ENCODE peak calls at places on chromosomes 1 and 21, in six cellular contexts. One of them, this sample, is unnamed.

GRCh38 chr1:51276286-51276685 is 40.2 kb downstream of the RNF11 start:
- DNase-seq in type B pancreatic cell: no peak
- DNase-seq in fibroblast of mammary gland: no peak
- DNase-seq in lower lobe of right lung: no peak
- DNase-seq in prostate gland: no peak
- DNase-seq in A549: no peak
- DNase-seq in this sample: no peak

GRCh38 chr1:226409392-226409791 is 1.5 kb upstream of the PARP1 start:
- DNase-seq in fibroblast of mammary gland: no peak
- DNase-seq in A549: no peak
- DNase-seq in lower lobe of right lung: no peak
- DNase-seq in type B pancreatic cell: no peak
- DNase-seq in prostate gland: no peak
- DNase-seq in this sample: no peak

GRCh38 chr1:209651148-209651547 is 1.1 kb downstream of the LAMB3 start:
- DNase-seq in fibroblast of mammary gland: peak; percentile 82
- DNase-seq in type B pancreatic cell: no peak
- DNase-seq in A549: peak; percentile 82
- DNase-seq in prostate gland: peak; percentile 68
- DNase-seq in lower lobe of right lung: peak; percentile 84
- DNase-seq in this sample: peak; percentile 26

GRCh38 chr1:39129514-39129913 is 75.0 kb upstream of the MACF1 start:
- DNase-seq in lower lobe of right lung: no peak
- DNase-seq in type B pancreatic cell: no peak
- DNase-seq in fibroblast of mammary gland: peak; percentile 52
- DNase-seq in prostate gland: peak; percentile 15
- DNase-seq in A549: peak; percentile 53
- DNase-seq in this sample: no peak

GRCh38 chr1:204723131-204723787 is 37.7 kb upstream of the LRRN2 start:
- DNase-seq in A549: no peak
- DNase-seq in type B pancreatic cell: peak; percentile 51
- DNase-seq in fibroblast of mammary gland: no peak
- DNase-seq in lower lobe of right lung: no peak
- DNase-seq in prostate gland: no peak
- DNase-seq in this sample: no peak

GRCh38 chr21:19759836-19760235 is 1238.4 kb upstream of the NCAM2 start:
- DNase-seq in fibroblast of mammary gland: no peak
- DNase-seq in A549: no peak
- DNase-seq in prostate gland: no peak
- DNase-seq in type B pancreatic cell: no peak
- DNase-seq in lower lobe of right lung: no peak
- DNase-seq in this sample: no peak

GRCh38 chr1:19000065-19000464 is 43.6 kb upstream of the IFFO2 start:
- DNase-seq in A549: no peak
- DNase-seq in type B pancreatic cell: no peak
- DNase-seq in prostate gland: no peak
- DNase-seq in lower lobe of right lung: no peak
- DNase-seq in fibroblast of mammary gland: no peak
- DNase-seq in this sample: no peak

GRCh38 chr1:240245629-240246020 is 153.9 kb downstream of the FMN2 start:
- DNase-seq in type B pancreatic cell: no peak
- DNase-seq in A549: no peak
- DNase-seq in lower lobe of right lung: no peak
- DNase-seq in fibroblast of mammary gland: peak; percentile 44
- DNase-seq in prostate gland: no peak
- DNase-seq in this sample: no peak

GRCh38 chr1:55146781-55147180 is 68.4 kb downstream of the USP24 start:
- DNase-seq in prostate gland: peak; percentile 33
- DNase-seq in type B pancreatic cell: no peak
- DNase-seq in fibroblast of mammary gland: peak; percentile 13
- DNase-seq in lower lobe of right lung: no peak
- DNase-seq in A549: peak; percentile 22
- DNase-seq in this sample: no peak

GRCh38 chr1:217332426-217333065 is 298.3 kb downstream of the GPATCH2 start:
- DNase-seq in type B pancreatic cell: no peak
- DNase-seq in fibroblast of mammary gland: peak; percentile 3
- DNase-seq in A549: no peak
- DNase-seq in prostate gland: no peak
- DNase-seq in lower lobe of right lung: no peak
- DNase-seq in this sample: no peak

GRCh38 chr1:118101445-118101844 is 83.6 kb downstream of the SPAG17 start:
- DNase-seq in prostate gland: no peak
- DNase-seq in A549: no peak
- DNase-seq in lower lobe of right lung: no peak
- DNase-seq in type B pancreatic cell: no peak
- DNase-seq in fibroblast of mammary gland: peak; percentile 81
- DNase-seq in this sample: no peak

GRCh38 chr1:1161683-1162079 is 12.0 kb upstream of the TTLL10 start:
- DNase-seq in lower lobe of right lung: no peak
- DNase-seq in type B pancreatic cell: no peak
- DNase-seq in A549: no peak
- DNase-seq in fibroblast of mammary gland: no peak
- DNase-seq in prostate gland: no peak
- DNase-seq in this sample: no peak

GRCh38 chr1:222006715-222007114 is 264.8 kb upstream of the DUSP10 start:
- DNase-seq in A549: no peak
- DNase-seq in type B pancreatic cell: no peak
- DNase-seq in lower lobe of right lung: no peak
- DNase-seq in prostate gland: no peak
- DNase-seq in fibroblast of mammary gland: no peak
- DNase-seq in this sample: no peak

GRCh38 chr1:41439234-41439633 is 45.2 kb downstream of the EDN2 start:
- DNase-seq in A549: no peak
- DNase-seq in type B pancreatic cell: no peak
- DNase-seq in lower lobe of right lung: no peak
- DNase-seq in prostate gland: peak; percentile 64
- DNase-seq in fibroblast of mammary gland: no peak
- DNase-seq in this sample: no peak

GRCh38 chr1:173476664-173477285 is 360 bp upstream of the PRDX6 start:
- DNase-seq in A549: peak; percentile 93
- DNase-seq in lower lobe of right lung: peak; percentile 96
- DNase-seq in prostate gland: peak; percentile 96
- DNase-seq in type B pancreatic cell: peak; percentile 87
- DNase-seq in fibroblast of mammary gland: peak; percentile 86
- DNase-seq in this sample: no peak

GRCh38 chr1:234515821-234516241 is 36.9 kb upstream of the TARBP1 start:
- DNase-seq in type B pancreatic cell: no peak
- DNase-seq in lower lobe of right lung: no peak
- DNase-seq in fibroblast of mammary gland: peak; percentile 87
- DNase-seq in prostate gland: no peak
- DNase-seq in A549: no peak
- DNase-seq in this sample: no peak

GRCh38 chr1:202521886-202522285 is 173.4 kb downstream of the PPP1R12B start:
- DNase-seq in lower lobe of right lung: no peak
- DNase-seq in fibroblast of mammary gland: no peak
- DNase-seq in prostate gland: no peak
- DNase-seq in type B pancreatic cell: no peak
- DNase-seq in A549: no peak
- DNase-seq in this sample: no peak

GRCh38 chr1:67573481-67573880 is 111.5 kb upstream of the GADD45A start:
- DNase-seq in type B pancreatic cell: no peak
- DNase-seq in fibroblast of mammary gland: no peak
- DNase-seq in A549: no peak
- DNase-seq in prostate gland: no peak
- DNase-seq in lower lobe of right lung: no peak
- DNase-seq in this sample: no peak

GRCh38 chr1:66695121-66695520 is 57.1 kb upstream of the DYNLT5 start:
- DNase-seq in prostate gland: no peak
- DNase-seq in lower lobe of right lung: no peak
- DNase-seq in fibroblast of mammary gland: no peak
- DNase-seq in type B pancreatic cell: no peak
- DNase-seq in A549: no peak
- DNase-seq in this sample: no peak

GRCh38 chr1:238647877-238648276 is 738.5 kb upstream of the CHRM3 start:
- DNase-seq in prostate gland: no peak
- DNase-seq in A549: peak; percentile 83
- DNase-seq in lower lobe of right lung: no peak
- DNase-seq in type B pancreatic cell: no peak
- DNase-seq in fibroblast of mammary gland: peak; percentile 99
- DNase-seq in this sample: peak; percentile 100

GRCh38 chr1:16076871-16077250 is 3.4 kb upstream of the FAM131C start:
- DNase-seq in type B pancreatic cell: no peak
- DNase-seq in prostate gland: no peak
- DNase-seq in fibroblast of mammary gland: peak; percentile 75
- DNase-seq in A549: peak; percentile 67
- DNase-seq in lower lobe of right lung: no peak
- DNase-seq in this sample: no peak

GRCh38 chr1:229022595-229023350 is 248.1 kb upstream of the RAB4A start:
- DNase-seq in A549: no peak
- DNase-seq in fibroblast of mammary gland: no peak
- DNase-seq in prostate gland: no peak
- DNase-seq in lower lobe of right lung: no peak
- DNase-seq in type B pancreatic cell: no peak
- DNase-seq in this sample: no peak

GRCh38 chr1:215421772-215422171 is 145.3 kb upstream of the KCTD3 start:
- DNase-seq in prostate gland: no peak
- DNase-seq in lower lobe of right lung: no peak
- DNase-seq in fibroblast of mammary gland: peak; percentile 45
- DNase-seq in A549: no peak
- DNase-seq in type B pancreatic cell: no peak
- DNase-seq in this sample: peak; percentile 57

GRCh38 chr1:118555638-118556037 is 370.6 kb upstream of the SPAG17 start:
- DNase-seq in lower lobe of right lung: no peak
- DNase-seq in type B pancreatic cell: no peak
- DNase-seq in fibroblast of mammary gland: no peak
- DNase-seq in prostate gland: no peak
- DNase-seq in A549: no peak
- DNase-seq in this sample: no peak

GRCh38 chr1:150515328-150516049 is at the start of gene FALEC:
- DNase-seq in lower lobe of right lung: peak; percentile 99
- DNase-seq in A549: peak; percentile 97
- DNase-seq in fibroblast of mammary gland: peak; percentile 92
- DNase-seq in prostate gland: peak; percentile 95
- DNase-seq in type B pancreatic cell: peak; percentile 98
- DNase-seq in this sample: peak; percentile 74

GRCh38 chr1:150516050-150516591 is 569 bp downstream of the FALEC start:
- DNase-seq in A549: no peak
- DNase-seq in type B pancreatic cell: no peak
- DNase-seq in fibroblast of mammary gland: peak; percentile 22
- DNase-seq in lower lobe of right lung: no peak
- DNase-seq in prostate gland: no peak
- DNase-seq in this sample: no peak

GRCh38 chr1:150514260-150514659 is 1.3 kb upstream of the FALEC start:
- DNase-seq in type B pancreatic cell: no peak
- DNase-seq in prostate gland: no peak
- DNase-seq in lower lobe of right lung: no peak
- DNase-seq in A549: no peak
- DNase-seq in fibroblast of mammary gland: no peak
- DNase-seq in this sample: no peak

GRCh38 chr1:150514913-150515327 is 632 bp upstream of the FALEC start:
- DNase-seq in prostate gland: no peak
- DNase-seq in fibroblast of mammary gland: no peak
- DNase-seq in type B pancreatic cell: no peak
- DNase-seq in lower lobe of right lung: no peak
- DNase-seq in A549: no peak
- DNase-seq in this sample: no peak

DNA sequence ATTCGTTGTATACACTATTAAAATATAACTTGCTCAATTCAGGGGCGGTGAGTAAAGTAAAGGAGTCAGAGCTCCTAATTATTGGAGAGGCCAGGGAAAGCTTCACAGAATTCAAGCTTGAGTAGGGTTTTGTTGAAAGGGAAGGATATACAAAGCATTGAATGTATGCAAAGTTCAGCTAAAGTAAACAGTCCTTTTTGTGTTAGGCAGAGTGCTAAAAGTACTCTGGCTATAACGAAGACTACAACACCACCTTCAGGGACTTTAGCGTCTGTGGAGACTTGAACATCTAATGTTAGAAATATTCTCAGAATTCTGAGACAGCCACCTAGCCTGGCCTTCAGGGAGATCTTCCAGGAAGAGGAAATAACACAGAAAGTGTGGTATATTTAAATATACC is 1.1 kb downstream of the FALEC start:
- DNase-seq in type B pancreatic cell: no peak
- DNase-seq in A549: peak; percentile 36
- DNase-seq in prostate gland: no peak
- DNase-seq in fibroblast of mammary gland: peak; percentile 18
- DNase-seq in lower lobe of right lung: no peak
- DNase-seq in this sample: no peak
- TF ChIP-seq CTCF in type B pancreatic cell: no peak
- TF ChIP-seq CTCF in A549: no peak
- TF ChIP-seq CTCF in prostate gland: no peak
- TF ChIP-seq CTCF in fibroblast of mammary gland: no peak
- TF ChIP-seq CTCF in lower lobe of right lung: no peak
- TF ChIP-seq CTCF in this sample: no peak

GRCh38 chr1:163561570-163562295 is 240.0 kb downstream of the NUF2 start:
- DNase-seq in type B pancreatic cell: no peak
- DNase-seq in lower lobe of right lung: no peak
- DNase-seq in A549: peak; percentile 8
- DNase-seq in fibroblast of mammary gland: peak; percentile 40
- DNase-seq in prostate gland: no peak
- DNase-seq in this sample: no peak
- TF ChIP-seq CTCF in type B pancreatic cell: peak; percentile 69
- TF ChIP-seq CTCF in lower lobe of right lung: peak; percentile 21
- TF ChIP-seq CTCF in A549: no peak
- TF ChIP-seq CTCF in fibroblast of mammary gland: peak; percentile 57
- TF ChIP-seq CTCF in prostate gland: peak; percentile 10
- TF ChIP-seq CTCF in this sample: peak; percentile 53

DNA sequence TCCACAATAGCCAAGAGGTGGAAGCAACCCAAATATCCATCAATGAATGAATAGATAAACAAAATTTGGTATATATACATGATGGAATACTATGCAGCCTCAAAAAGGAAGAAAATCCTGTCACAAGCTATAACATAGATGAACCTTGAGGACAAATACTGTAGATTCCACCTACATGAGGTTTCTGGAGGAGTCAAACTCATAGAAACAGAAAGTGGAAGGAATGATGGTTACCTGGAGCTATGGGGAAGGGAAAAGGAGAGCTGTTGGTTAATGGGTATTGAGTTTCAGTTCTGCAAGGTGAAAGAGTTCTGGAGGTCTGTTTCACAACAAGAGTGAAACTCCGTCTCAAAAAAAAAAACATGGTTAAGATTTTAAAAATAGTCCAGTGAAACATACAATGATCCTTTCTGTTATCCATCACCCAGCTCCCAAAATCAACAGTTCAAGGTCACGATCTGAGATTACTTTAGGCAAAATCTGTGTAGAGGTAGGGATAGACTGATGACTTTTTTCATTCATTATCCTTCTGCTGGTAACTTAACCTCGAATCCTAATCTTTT is 80.8 kb upstream of the HNRNPU start:
- DNase-seq in lower lobe of right lung: no peak
- DNase-seq in type B pancreatic cell: no peak
- DNase-seq in A549: no peak
- DNase-seq in fibroblast of mammary gland: no peak
- DNase-seq in prostate gland: no peak
- DNase-seq in this sample: no peak
- TF ChIP-seq CTCF in lower lobe of right lung: no peak
- TF ChIP-seq CTCF in type B pancreatic cell: no peak
- TF ChIP-seq CTCF in A549: no peak
- TF ChIP-seq CTCF in fibroblast of mammary gland: no peak
- TF ChIP-seq CTCF in prostate gland: no peak
- TF ChIP-seq CTCF in this sample: no peak

DNA sequence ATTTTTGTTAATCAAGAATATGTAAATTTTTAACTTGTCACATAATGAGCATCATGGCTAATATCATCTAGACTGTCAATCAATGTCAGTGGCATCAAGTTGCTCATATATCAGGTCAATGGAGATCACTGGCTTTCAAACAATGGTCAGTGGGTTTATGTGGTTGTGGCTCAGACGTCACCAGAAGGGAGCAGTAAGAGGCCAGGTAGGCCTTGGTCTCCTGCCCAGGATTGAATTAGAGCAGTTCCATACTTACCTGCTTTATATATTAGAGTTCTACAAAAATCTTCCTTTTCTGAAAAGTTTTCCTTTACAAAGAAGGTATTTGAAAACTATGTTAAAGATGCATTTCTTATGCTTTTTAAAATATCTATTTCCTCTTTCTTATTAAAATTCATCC is 206.3 kb upstream of the B3GALT2 start:
- DNase-seq in A549: peak; percentile 12
- DNase-seq in type B pancreatic cell: no peak
- DNase-seq in prostate gland: no peak
- DNase-seq in lower lobe of right lung: no peak
- DNase-seq in fibroblast of mammary gland: no peak
- DNase-seq in this sample: no peak
- TF ChIP-seq CTCF in A549: no peak
- TF ChIP-seq CTCF in type B pancreatic cell: no peak
- TF ChIP-seq CTCF in prostate gland: no peak
- TF ChIP-seq CTCF in lower lobe of right lung: no peak
- TF ChIP-seq CTCF in fibroblast of mammary gland: no peak
- TF ChIP-seq CTCF in this sample: no peak